ENCODE peak calls at places on chromosomes 1 and 21, in five cellular contexts. One of them, this sample, is unnamed.

GRCh38 chr1:19765623-19766022 is 34.1 kb downstream of the TMCO4 start:
- DNase-seq in brain microvascular endothelial cell: peak; percentile 91
- DNase-seq in fibroblast of mammary gland: peak; percentile 91
- DNase-seq in tibial artery: no peak
- DNase-seq in psoas muscle: no peak
- DNase-seq in this sample: peak; percentile 90

GRCh38 chr1:27618341-27619067 is 14.6 kb upstream of the AHDC1 start:
- DNase-seq in brain microvascular endothelial cell: no peak
- DNase-seq in fibroblast of mammary gland: no peak
- DNase-seq in tibial artery: no peak
- DNase-seq in psoas muscle: no peak
- DNase-seq in this sample: no peak

GRCh38 chr21:31580866-31581276 is 78.6 kb upstream of the SOD1 start:
- DNase-seq in brain microvascular endothelial cell: peak; percentile 70
- DNase-seq in fibroblast of mammary gland: peak; percentile 71
- DNase-seq in tibial artery: peak; percentile 76
- DNase-seq in psoas muscle: peak; percentile 64
- DNase-seq in this sample: peak; percentile 55

GRCh38 chr1:46735708-46736324 is 16.9 kb upstream of the EFCAB14 start:
- DNase-seq in brain microvascular endothelial cell: peak; percentile 40
- DNase-seq in fibroblast of mammary gland: peak; percentile 65
- DNase-seq in tibial artery: no peak
- DNase-seq in psoas muscle: no peak
- DNase-seq in this sample: peak; percentile 58

GRCh38 chr1:15261155-15262002 is 14.4 kb downstream of the FHAD1 start:
- DNase-seq in brain microvascular endothelial cell: no peak
- DNase-seq in fibroblast of mammary gland: peak; percentile 29
- DNase-seq in tibial artery: peak; percentile 57
- DNase-seq in psoas muscle: no peak
- DNase-seq in this sample: peak; percentile 36

GRCh38 chr1:66929691-66929998 is 4.9 kb downstream of the MIER1 start:
- DNase-seq in brain microvascular endothelial cell: no peak
- DNase-seq in fibroblast of mammary gland: no peak
- DNase-seq in tibial artery: no peak
- DNase-seq in psoas muscle: no peak
- DNase-seq in this sample: no peak

GRCh38 chr1:89711140-89711778 is 78.3 kb downstream of the LRRC8C start:
- DNase-seq in brain microvascular endothelial cell: no peak
- DNase-seq in fibroblast of mammary gland: no peak
- DNase-seq in tibial artery: no peak
- DNase-seq in psoas muscle: no peak
- DNase-seq in this sample: no peak

GRCh38 chr1:219798283-219799030 is 129.9 kb downstream of the SLC30A10 start:
- DNase-seq in brain microvascular endothelial cell: peak; percentile 35
- DNase-seq in fibroblast of mammary gland: peak; percentile 88
- DNase-seq in tibial artery: no peak
- DNase-seq in psoas muscle: no peak
- DNase-seq in this sample: peak; percentile 91

GRCh38 chr1:160451119-160451858 is 50.9 kb downstream of the VANGL2 start:
- DNase-seq in brain microvascular endothelial cell: no peak
- DNase-seq in fibroblast of mammary gland: no peak
- DNase-seq in tibial artery: no peak
- DNase-seq in psoas muscle: no peak
- DNase-seq in this sample: no peak

GRCh38 chr1:156001021-156001681 is 19.6 kb downstream of the SSR2 start:
- DNase-seq in brain microvascular endothelial cell: no peak
- DNase-seq in fibroblast of mammary gland: no peak
- DNase-seq in tibial artery: no peak
- DNase-seq in psoas muscle: no peak
- DNase-seq in this sample: no peak

GRCh38 chr1:157213836-157214235 is 75.6 kb upstream of the ETV3 start:
- DNase-seq in brain microvascular endothelial cell: no peak
- DNase-seq in fibroblast of mammary gland: no peak
- DNase-seq in tibial artery: no peak
- DNase-seq in psoas muscle: no peak
- DNase-seq in this sample: no peak

GRCh38 chr1:246769306-246769705 is 45.1 kb downstream of the SCCPDH start:
- DNase-seq in brain microvascular endothelial cell: no peak
- DNase-seq in fibroblast of mammary gland: peak; percentile 99
- DNase-seq in tibial artery: peak; percentile 74
- DNase-seq in psoas muscle: peak; percentile 88
- DNase-seq in this sample: peak; percentile 97

GRCh38 chr1:244050835-244051444 is at the start of gene ZBTB18:
- DNase-seq in brain microvascular endothelial cell: peak; percentile 62
- DNase-seq in fibroblast of mammary gland: peak; percentile 54
- DNase-seq in tibial artery: no peak
- DNase-seq in psoas muscle: no peak
- DNase-seq in this sample: no peak

GRCh38 chr1:2322065-2322571 is 69.2 kb downstream of the MORN1 start:
- DNase-seq in brain microvascular endothelial cell: peak; percentile 90
- DNase-seq in fibroblast of mammary gland: peak; percentile 65
- DNase-seq in tibial artery: peak; percentile 82
- DNase-seq in psoas muscle: peak; percentile 88
- DNase-seq in this sample: peak; percentile 21

GRCh38 chr1:235783148-235783776 is 83.4 kb downstream of the LYST start:
- DNase-seq in brain microvascular endothelial cell: peak; percentile 16
- DNase-seq in fibroblast of mammary gland: peak; percentile 66
- DNase-seq in tibial artery: no peak
- DNase-seq in psoas muscle: no peak
- DNase-seq in this sample: peak; percentile 61

GRCh38 chr21:28160378-28160777 is 832.3 kb downstream of the LTN1 start:
- DNase-seq in brain microvascular endothelial cell: no peak
- DNase-seq in fibroblast of mammary gland: peak; percentile 37
- DNase-seq in tibial artery: peak; percentile 24
- DNase-seq in psoas muscle: peak; percentile 57
- DNase-seq in this sample: no peak

GRCh38 chr1:12709696-12710095 is 6.2 kb upstream of the AADACL3 start:
- DNase-seq in brain microvascular endothelial cell: no peak
- DNase-seq in fibroblast of mammary gland: peak; percentile 5
- DNase-seq in tibial artery: no peak
- DNase-seq in psoas muscle: no peak
- DNase-seq in this sample: peak; percentile 19

GRCh38 chr21:27532081-27532480 is 565.2 kb upstream of the ADAMTS5 start:
- DNase-seq in brain microvascular endothelial cell: peak; percentile 63
- DNase-seq in fibroblast of mammary gland: peak; percentile 35
- DNase-seq in tibial artery: no peak
- DNase-seq in psoas muscle: no peak
- DNase-seq in this sample: peak; percentile 64

GRCh38 chr1:100440075-100440809 is 87.9 kb downstream of the CDC14A start:
- DNase-seq in brain microvascular endothelial cell: no peak
- DNase-seq in fibroblast of mammary gland: no peak
- DNase-seq in tibial artery: no peak
- DNase-seq in psoas muscle: no peak
- DNase-seq in this sample: no peak

GRCh38 chr1:189180057-189180456 is 1297.6 kb downstream of the BRINP3 start:
- DNase-seq in brain microvascular endothelial cell: no peak
- DNase-seq in fibroblast of mammary gland: no peak
- DNase-seq in tibial artery: no peak
- DNase-seq in psoas muscle: no peak
- DNase-seq in this sample: no peak

GRCh38 chr1:18339161-18339560 is 141.6 kb upstream of the KLHDC7A start:
- DNase-seq in brain microvascular endothelial cell: no peak
- DNase-seq in fibroblast of mammary gland: no peak
- DNase-seq in tibial artery: no peak
- DNase-seq in psoas muscle: no peak
- DNase-seq in this sample: no peak

GRCh38 chr1:188794969-188795368 is 1682.7 kb downstream of the BRINP3 start:
- DNase-seq in brain microvascular endothelial cell: no peak
- DNase-seq in fibroblast of mammary gland: no peak
- DNase-seq in tibial artery: no peak
- DNase-seq in psoas muscle: no peak
- DNase-seq in this sample: no peak

GRCh38 chr1:1034438-1034759 is 14.5 kb downstream of the AGRN start:
- DNase-seq in brain microvascular endothelial cell: no peak
- DNase-seq in fibroblast of mammary gland: no peak
- DNase-seq in tibial artery: no peak
- DNase-seq in psoas muscle: no peak
- DNase-seq in this sample: no peak

GRCh38 chr1:1032428-1032827 is 12.5 kb downstream of the AGRN start:
- DNase-seq in brain microvascular endothelial cell: no peak
- DNase-seq in fibroblast of mammary gland: no peak
- DNase-seq in tibial artery: no peak
- DNase-seq in psoas muscle: no peak
- DNase-seq in this sample: no peak

GRCh38 chr1:1031659-1032245 is 11.8 kb downstream of the AGRN start:
- DNase-seq in brain microvascular endothelial cell: no peak
- DNase-seq in fibroblast of mammary gland: no peak
- DNase-seq in tibial artery: no peak
- DNase-seq in psoas muscle: no peak
- DNase-seq in this sample: no peak

GRCh38 chr1:1033731-1034437 is 14.0 kb downstream of the AGRN start:
- DNase-seq in brain microvascular endothelial cell: no peak
- DNase-seq in fibroblast of mammary gland: no peak
- DNase-seq in tibial artery: no peak
- DNase-seq in psoas muscle: no peak
- DNase-seq in this sample: no peak

GRCh38 chr1:1033009-1033587 is 13.2 kb downstream of the AGRN start:
- DNase-seq in brain microvascular endothelial cell: peak; percentile 54
- DNase-seq in fibroblast of mammary gland: peak; percentile 43
- DNase-seq in tibial artery: no peak
- DNase-seq in psoas muscle: peak; percentile 89
- DNase-seq in this sample: peak; percentile 74
- H3K4me3 ChIP-seq in brain microvascular endothelial cell: peak overlapping the region; percentile 37
- H3K4me3 ChIP-seq in fibroblast of mammary gland: no peak overlapping the region
- H3K4me3 ChIP-seq in tibial artery: peak overlapping the region; percentile 40
- H3K4me3 ChIP-seq in psoas muscle: peak overlapping the region; percentile 65
- H3K4me3 ChIP-seq in this sample: peak overlapping the region; percentile 24

DNA sequence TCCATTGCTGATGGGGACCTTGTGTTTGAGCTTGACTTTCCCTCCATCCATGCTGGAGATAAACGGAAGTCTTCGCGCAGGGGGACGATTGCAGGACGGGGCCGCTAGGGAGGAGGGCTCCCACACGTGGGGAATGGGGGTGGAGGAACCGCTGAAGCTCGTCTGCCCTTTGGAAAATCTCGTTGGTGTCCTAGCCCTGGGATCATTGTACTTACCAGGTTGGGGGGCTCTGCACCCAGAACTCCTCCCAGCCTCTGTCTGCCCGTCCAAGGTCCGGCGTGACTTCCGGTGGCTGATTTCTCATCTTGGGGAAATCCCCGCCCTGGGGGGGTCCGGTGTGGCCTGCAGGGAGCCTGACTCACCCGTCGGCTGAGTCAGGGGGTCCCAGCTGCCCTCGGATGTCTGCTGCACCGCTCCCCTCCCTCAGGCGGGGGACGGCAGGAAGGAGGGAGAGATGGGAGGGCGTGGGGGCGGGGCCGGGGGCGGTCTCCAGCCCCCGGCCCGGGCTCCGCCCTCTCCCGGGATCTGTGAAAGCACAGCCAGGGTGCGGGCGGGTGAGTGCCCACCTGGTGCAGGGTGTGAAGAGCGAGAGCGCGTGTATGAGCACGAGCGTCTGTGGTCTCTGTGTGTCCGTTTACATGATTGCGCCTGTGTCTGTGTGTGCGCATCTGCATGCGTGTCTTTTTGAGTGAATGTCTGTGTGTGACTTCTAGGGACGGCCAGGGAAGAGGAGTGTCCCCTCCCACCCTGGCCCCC is 35.8 kb downstream of the PIK3CD start:
- DNase-seq in brain microvascular endothelial cell: peak; percentile 80
- DNase-seq in fibroblast of mammary gland: peak; percentile 60
- DNase-seq in tibial artery: peak; percentile 39
- DNase-seq in psoas muscle: peak; percentile 67
- DNase-seq in this sample: peak; percentile 76
- TF ChIP-seq CTCF in brain microvascular endothelial cell: peak; percentile 38
- TF ChIP-seq CTCF in fibroblast of mammary gland: no peak
- TF ChIP-seq CTCF in tibial artery: no peak
- TF ChIP-seq CTCF in psoas muscle: no peak
- TF ChIP-seq CTCF in this sample: no peak

DNA sequence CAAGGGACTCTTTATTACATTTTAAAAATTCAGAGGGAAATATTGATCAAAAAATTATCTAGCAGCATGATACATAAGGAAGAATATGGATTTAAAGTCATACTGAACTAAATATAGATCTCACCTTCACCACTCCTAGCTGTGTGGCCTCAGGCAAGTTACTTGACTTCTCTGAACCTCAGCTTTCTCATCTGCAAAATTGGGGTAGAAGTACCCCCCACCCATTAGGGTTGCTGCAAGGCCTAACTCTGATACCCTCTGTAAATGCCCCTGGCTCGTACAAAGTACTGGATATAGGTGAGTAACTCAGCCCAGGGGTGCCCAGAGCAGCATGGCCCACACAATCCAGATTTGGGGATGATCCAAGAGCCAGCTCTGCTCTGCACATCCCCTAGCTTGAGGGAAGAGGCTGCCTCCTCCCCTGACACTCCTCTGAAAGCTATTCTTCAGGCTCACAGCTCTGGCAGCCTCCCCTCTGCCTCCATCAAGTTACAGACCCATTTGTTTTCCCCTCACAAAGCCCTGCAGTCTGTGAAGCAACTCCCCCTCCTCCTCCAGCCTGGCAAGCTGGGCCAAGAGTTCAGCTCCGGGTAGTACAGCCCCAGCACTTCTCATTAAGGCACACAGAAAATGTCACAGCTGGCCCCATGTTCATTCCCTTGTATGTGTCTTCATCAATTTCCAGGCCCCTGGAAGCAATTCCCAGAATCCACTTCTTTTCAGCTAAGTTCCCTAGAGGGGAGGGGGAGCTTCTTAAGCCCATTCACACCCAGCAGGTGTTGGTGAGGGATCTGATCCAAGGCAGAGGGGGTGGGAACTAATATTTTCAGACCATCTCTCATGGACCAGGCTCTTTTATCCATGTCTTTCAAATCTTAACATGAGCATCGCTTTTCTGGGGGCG is 143.7 kb downstream of the PLPP3 start:
- DNase-seq in brain microvascular endothelial cell: no peak
- DNase-seq in fibroblast of mammary gland: no peak
- DNase-seq in tibial artery: no peak
- DNase-seq in psoas muscle: no peak
- DNase-seq in this sample: no peak
- H3K4me3 ChIP-seq in brain microvascular endothelial cell: no peak overlapping the region
- H3K4me3 ChIP-seq in fibroblast of mammary gland: no peak overlapping the region
- H3K4me3 ChIP-seq in tibial artery: no peak overlapping the region
- H3K4me3 ChIP-seq in psoas muscle: no peak overlapping the region
- H3K4me3 ChIP-seq in this sample: no peak overlapping the region

DNA sequence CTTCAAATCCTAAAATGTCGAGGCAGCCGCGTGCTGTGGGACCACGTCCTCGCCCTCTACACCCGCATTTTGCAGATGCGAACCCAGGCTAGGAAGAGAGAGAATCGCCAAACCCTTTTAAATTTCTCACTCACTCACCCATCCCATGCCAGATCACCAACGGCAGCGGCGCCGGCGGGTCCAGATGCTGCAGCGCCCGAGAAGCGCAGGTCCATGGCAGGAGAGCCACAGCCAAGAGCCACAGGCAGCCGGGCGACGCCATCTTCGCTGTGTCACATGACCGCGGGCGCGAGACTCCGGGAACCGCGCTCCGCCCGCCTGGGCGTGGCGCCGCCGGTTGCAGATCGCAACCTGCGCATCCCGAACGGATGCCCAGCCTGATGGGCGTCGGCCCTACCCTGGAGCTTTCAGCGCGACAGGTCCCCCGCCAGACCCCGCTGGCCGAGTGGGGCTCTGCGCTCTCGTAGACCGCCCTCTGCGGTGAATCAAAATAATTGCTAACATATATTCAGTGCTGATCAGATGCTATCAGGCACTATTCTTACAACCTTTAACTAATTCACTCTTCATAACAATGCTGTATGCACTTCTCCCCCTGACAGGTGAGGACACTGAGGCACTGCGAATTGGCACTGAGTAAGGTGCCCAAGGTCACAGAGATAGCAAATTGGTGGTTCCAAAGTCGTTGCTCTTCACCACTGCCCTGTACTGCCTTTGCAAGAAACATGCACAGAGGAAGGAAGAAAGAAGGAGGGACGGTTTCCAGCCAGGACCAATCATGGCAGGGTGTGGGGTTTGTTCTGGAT is at the start of gene PPT1:
- DNase-seq in brain microvascular endothelial cell: peak; percentile 46
- DNase-seq in fibroblast of mammary gland: peak; percentile 64
- DNase-seq in tibial artery: peak; percentile 68
- DNase-seq in psoas muscle: peak; percentile 86
- DNase-seq in this sample: peak; percentile 57
- TF ChIP-seq CTCF in brain microvascular endothelial cell: peak; percentile 41
- TF ChIP-seq CTCF in fibroblast of mammary gland: peak; percentile 3
- TF ChIP-seq CTCF in tibial artery: no peak
- TF ChIP-seq CTCF in psoas muscle: no peak
- TF ChIP-seq CTCF in this sample: peak; percentile 16

This sample was measured in bronchial epithelial cell.